ENCODE peak calls at places on chromosomes 2 and 18, in seven cellular contexts. D is NB4, R is IMR-90, O is adrenal gland, B is body of pancreas, J is H54, X is spleen. W is an unnamed sample.
A peak's percentile ranks its signal among the peaks of the same experiment; 100 is the strongest.

GRCh38 chr2:196804381-196804780 is 4.8 kb downstream of the C2orf66 start:
- DNase-seq in X (no peak), B (no peak), O (no peak), R (no peak), D (no peak), J (no peak), W (no peak)

GRCh38 chr2:225429718-225430117 is 30.2 kb downstream of the NYAP2 start:
- DNase-seq in D (no peak), B (peak; percentile 53), J (no peak), X (no peak), R (peak; percentile 0), O (peak; percentile 17), W (no peak)

GRCh38 chr2:237912271-237913192 is 53.1 kb downstream of the RAMP1 start:
- DNase-seq in R (no peak), X (peak; percentile 66), B (no peak), J (no peak), D (no peak), O (no peak), W (no peak)

GRCh38 chr2:211611061-211611518 is 927.5 kb downstream of the ERBB4 start:
- DNase-seq in D (peak; percentile 84), O (no peak), R (no peak), B (no peak), J (peak; percentile 2), X (no peak), W (no peak)

GRCh38 chr18:5197032-5197434 is at the start of gene AKAIN1:
- DNase-seq in R (peak; percentile 18), D (no peak), B (peak; percentile 29), J (no peak), X (no peak), O (peak; percentile 53), W (no peak)

GRCh38 chr2:62687644-62688043 is 17.9 kb upstream of the EHBP1 start:
- DNase-seq in X (no peak), B (no peak), O (no peak), J (no peak), R (no peak), D (no peak), W (no peak)

GRCh38 chr2:144217853-144218633 is 301.9 kb downstream of the ZEB2 start:
- DNase-seq in D (no peak), O (no peak), B (no peak), R (peak; percentile 35), X (no peak), J (no peak), W (no peak)

GRCh38 chr18:52723456-52724065 is 383.6 kb downstream of the DCC start:
- DNase-seq in J (no peak), O (no peak), B (no peak), X (no peak), D (no peak), R (no peak), W (no peak)

GRCh38 chr2:8997108-8997507 is 6.4 kb downstream of the MBOAT2 start:
- DNase-seq in B (no peak), J (no peak), R (no peak), D (no peak), X (no peak), O (no peak), W (no peak)

GRCh38 chr18:21743166-21743831 is 2.7 kb downstream of the MIB1 start:
- DNase-seq in B (no peak), D (no peak), R (no peak), O (no peak), X (no peak), J (no peak), W (no peak)

GRCh38 chr2:134446431-134447091 is 192.7 kb downstream of the MGAT5 start:
- DNase-seq in B (no peak), D (no peak), R (peak; percentile 47), O (no peak), J (peak; percentile 72), X (peak; percentile 59), W (no peak)
- TF ChIP-seq POLR2A in B (no peak), D (no peak), R (no peak), O (no peak), J (no peak), X (no peak), W (no peak)

GRCh38 chr2:181073896-181074295 is 93.5 kb downstream of the UBE2E3 start:
- DNase-seq in J (no peak), O (no peak), D (no peak), R (peak; percentile 71), X (no peak), B (no peak), W (no peak)
- TF ChIP-seq POLR2A in J (no peak), O (no peak), D (no peak), R (no peak), X (no peak), B (no peak), W (no peak)

DNA sequence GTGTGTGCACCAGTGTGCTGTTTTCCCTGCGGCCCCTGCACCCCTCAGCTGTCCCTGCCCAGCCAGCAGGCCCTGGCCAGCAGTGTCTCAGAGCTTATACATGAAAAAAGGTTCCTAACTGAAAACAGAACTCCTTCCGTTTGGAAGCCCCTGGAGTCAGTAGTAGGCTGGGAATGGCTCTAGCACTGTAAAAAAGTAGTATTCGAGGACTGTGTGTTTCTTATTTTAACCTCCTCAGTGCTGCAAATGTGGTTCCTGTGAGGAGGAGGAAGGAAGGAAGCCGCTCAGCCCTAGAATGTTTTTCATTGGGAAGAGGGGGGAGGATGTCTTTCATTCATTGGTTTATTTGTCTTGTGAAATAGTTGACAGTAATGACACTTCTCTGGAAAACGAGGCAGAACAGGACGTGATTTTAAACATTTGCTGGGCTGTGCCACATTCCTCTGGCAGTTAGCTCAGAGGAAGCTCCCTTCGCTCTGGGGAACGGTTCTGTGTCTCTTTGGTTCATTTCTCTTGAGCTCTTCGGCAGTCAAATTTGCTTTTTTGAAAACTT is 103.5 kb downstream of the SPTBN1 start:
- DNase-seq in X (no peak), J (peak; percentile 71), R (peak; percentile 87), B (no peak), D (peak; percentile 88), O (peak; percentile 53), W (no peak)
- TF ChIP-seq POLR2A in X (peak; percentile 19), J (no peak), R (peak; percentile 80), B (no peak), D (peak; percentile 36), O (peak; percentile 88), W (peak; percentile 39)

DNA sequence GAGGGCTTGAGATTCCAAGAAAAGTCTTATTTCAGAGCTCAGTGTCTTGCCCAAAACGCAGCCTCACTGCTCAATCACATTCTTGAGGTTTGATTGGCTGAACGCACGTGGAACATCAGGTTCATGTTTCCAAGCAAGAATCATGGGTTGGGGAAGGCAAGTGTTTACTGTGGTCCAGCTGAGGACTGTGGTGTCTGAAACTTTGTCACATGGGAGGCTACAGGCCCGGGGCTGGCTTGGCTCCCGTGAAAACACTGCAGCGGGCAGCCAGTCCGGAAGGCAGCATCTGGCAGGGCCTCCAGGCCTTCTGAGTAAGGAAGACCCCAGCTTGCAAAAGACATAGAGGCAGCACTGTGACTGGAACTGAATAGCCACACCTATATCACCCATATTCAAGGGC is 84.7 kb downstream of the POLR1A start:
- DNase-seq in X (peak; percentile 56), D (no peak), J (no peak), R (peak; percentile 70), O (no peak), B (no peak), W (no peak)
- TF ChIP-seq POLR2A in X (no peak), D (no peak), J (no peak), R (no peak), O (no peak), B (no peak), W (no peak)

GRCh38 chr2:38747007-38747424 is 4.1 kb downstream of the SRSF7 start:
- DNase-seq in B (no peak), D (no peak), O (no peak), J (no peak), R (no peak), X (no peak), W (no peak)
- TF ChIP-seq POLR2A in B (no peak), D (no peak), O (no peak), J (no peak), R (no peak), X (no peak), W (no peak)

GRCh38 chr18:9915291-9916066 is 1.7 kb downstream of the VAPA start:
- DNase-seq in B (no peak), O (no peak), J (no peak), X (no peak), R (peak; percentile 7), D (no peak), W (no peak)

GRCh38 chr18:9913526-9914333 is at the start of gene VAPA:
- DNase-seq in B (peak; percentile 93), J (peak; percentile 93), O (peak; percentile 95), D (peak; percentile 96), R (peak; percentile 96), X (peak; percentile 99), W (peak; percentile 96)

GRCh38 chr18:9914334-9914583 is 443 bp downstream of the VAPA start:
- DNase-seq in X (no peak), B (no peak), D (peak; percentile 68), J (no peak), O (no peak), R (no peak), W (no peak)

GRCh38 chr18:9916067-9916684 is 2.4 kb downstream of the VAPA start:
- DNase-seq in R (peak; percentile 25), O (no peak), D (no peak), X (no peak), J (no peak), B (no peak), W (no peak)

GRCh38 chr18:9914584-9915290 is 921 bp downstream of the VAPA start:
- DNase-seq in D (peak; percentile 77), B (peak; percentile 89), O (peak; percentile 86), X (peak; percentile 95), R (peak; percentile 84), J (peak; percentile 55), W (peak; percentile 90)
- TF ChIP-seq POLR2A in D (no peak), B (peak; percentile 82), O (peak; percentile 87), X (no peak), R (peak; percentile 82), J (no peak), W (no peak)

GRCh38 chr2:74178211-74179062 is at the start of gene MOB1A:
- DNase-seq in O (peak; percentile 98), J (peak; percentile 94), R (peak; percentile 98), X (peak; percentile 99), B (peak; percentile 97), D (peak; percentile 100), W (peak; percentile 99)
- TF ChIP-seq POLR2A in O (peak; percentile 85), J (peak; percentile 67), R (peak; percentile 91), X (peak; percentile 86), B (peak; percentile 73), D (peak; percentile 93), W (peak; percentile 67)

GRCh38 chr2:32064713-32065112 is 1.4 kb downstream of the SPAST start:
- DNase-seq in B (no peak), D (no peak), J (no peak), R (no peak), O (no peak), X (no peak), W (no peak)

GRCh38 chr2:32064021-32064678 is 794 bp downstream of the SPAST start:
- DNase-seq in R (no peak), D (peak; percentile 64), B (no peak), J (no peak), O (peak; percentile 20), X (no peak), W (no peak)

GRCh38 chr2:32061973-32062861 is 1.1 kb upstream of the SPAST start:
- DNase-seq in X (no peak), B (peak; percentile 60), J (peak; percentile 52), R (peak; percentile 19), D (peak; percentile 60), O (peak; percentile 56), W (no peak)

GRCh38 chr2:32061430-32061829 is 1.9 kb upstream of the SPAST start:
- DNase-seq in R (no peak), J (no peak), D (no peak), X (no peak), B (no peak), O (no peak), W (no peak)

GRCh38 chr2:32063310-32064020 is at the start of gene SPAST:
- DNase-seq in X (peak; percentile 100), D (peak; percentile 99), J (peak; percentile 97), O (peak; percentile 98), R (peak; percentile 95), B (peak; percentile 98), W (peak; percentile 97)
- TF ChIP-seq POLR2A in X (no peak), D (no peak), J (peak; percentile 58), O (peak; percentile 88), R (no peak), B (peak; percentile 81), W (peak; percentile 50)